ENCODE peak calls at places on chromosome 14, in four cellular contexts. K is fibroblast of lung, H is keratinocyte, X is endothelial cell of umbilical vein. N is an unnamed sample.

GRCh38 chr14:75259510-75259855 is 19.1 kb upstream of the FOS start:
- DNase-seq in K (peak), X (no peak), H (no peak), N (no peak)

GRCh38 chr14:70601162-70601561 is 707 bp upstream of the MED6 start:
- DNase-seq in H (no peak), X (no peak), K (peak), N (peak)

GRCh38 chr14:22830329-22831010 is 783 bp downstream of the MRPL52 start:
- DNase-seq in H (no peak), K (no peak), X (no peak), N (no peak)

GRCh38 chr14:56197150-56197549 is 78.9 kb downstream of the PELI2 start:
- DNase-seq in X (no peak), H (no peak), K (no peak), N (no peak)

GRCh38 chr14:65287264-65288131 is 125.0 kb upstream of the FUT8 start:
- DNase-seq in K (peak), H (no peak), X (peak), N (no peak)

GRCh38 chr14:92659765-92660561 is 88.5 kb downstream of the LGMN start:
- DNase-seq in X (no peak), K (no peak), H (peak), N (peak)

GRCh38 chr14:89067293-89067972 is 243.0 kb downstream of the TTC8 start:
- DNase-seq in K (no peak), X (no peak), H (no peak), N (no peak)

GRCh38 chr14:68214431-68214830 is 394.9 kb downstream of the RAD51B start:
- DNase-seq in H (no peak), K (no peak), X (no peak), N (no peak)

GRCh38 chr14:64671591-64671990 is 32.6 kb upstream of the PLEKHG3 start:
- DNase-seq in H (no peak), K (peak), X (peak), N (peak)

GRCh38 chr14:68231832-68232642 is 412.5 kb downstream of the RAD51B start:
- DNase-seq in H (no peak), X (peak), K (peak), N (peak)

GRCh38 chr14:63287661-63288483 is 30.9 kb downstream of the GPHB5 start:
- DNase-seq in H (peak), X (no peak), K (peak), N (peak)

GRCh38 chr14:74572829-74573360 is 39.1 kb downstream of the LTBP2 start:
- DNase-seq in H (no peak), K (peak), X (peak), N (peak)

GRCh38 chr14:23358553-23359166 is 6.0 kb upstream of the SLC22A17 start:
- DNase-seq in K (no peak), X (no peak), H (no peak), N (no peak)

GRCh38 chr14:65101631-65102440 is 481 bp downstream of the MAX start:
- DNase-seq in K (no peak), H (no peak), X (no peak), N (no peak)

GRCh38 chr14:100285021-100285912 is 21.0 kb downstream of the SLC25A29 start:
- DNase-seq in K (peak), H (no peak), X (peak), N (peak)

GRCh38 chr14:106459971-106460730 is 933.8 kb downstream of the TMEM121 start:
- DNase-seq in X (no peak), H (no peak), K (no peak), N (no peak)
- TF ChIP-seq CTCF in X (no peak), H (no peak), K (no peak), N (no peak)

GRCh38 chr14:103725001-103725682 is 9.5 kb downstream of the ZFYVE21 start:
- DNase-seq in K (no peak), X (no peak), H (no peak), N (no peak)
- H3K4me3 ChIP-seq in K (no peak), X (no peak), H (no peak), N (no peak)

DNA sequence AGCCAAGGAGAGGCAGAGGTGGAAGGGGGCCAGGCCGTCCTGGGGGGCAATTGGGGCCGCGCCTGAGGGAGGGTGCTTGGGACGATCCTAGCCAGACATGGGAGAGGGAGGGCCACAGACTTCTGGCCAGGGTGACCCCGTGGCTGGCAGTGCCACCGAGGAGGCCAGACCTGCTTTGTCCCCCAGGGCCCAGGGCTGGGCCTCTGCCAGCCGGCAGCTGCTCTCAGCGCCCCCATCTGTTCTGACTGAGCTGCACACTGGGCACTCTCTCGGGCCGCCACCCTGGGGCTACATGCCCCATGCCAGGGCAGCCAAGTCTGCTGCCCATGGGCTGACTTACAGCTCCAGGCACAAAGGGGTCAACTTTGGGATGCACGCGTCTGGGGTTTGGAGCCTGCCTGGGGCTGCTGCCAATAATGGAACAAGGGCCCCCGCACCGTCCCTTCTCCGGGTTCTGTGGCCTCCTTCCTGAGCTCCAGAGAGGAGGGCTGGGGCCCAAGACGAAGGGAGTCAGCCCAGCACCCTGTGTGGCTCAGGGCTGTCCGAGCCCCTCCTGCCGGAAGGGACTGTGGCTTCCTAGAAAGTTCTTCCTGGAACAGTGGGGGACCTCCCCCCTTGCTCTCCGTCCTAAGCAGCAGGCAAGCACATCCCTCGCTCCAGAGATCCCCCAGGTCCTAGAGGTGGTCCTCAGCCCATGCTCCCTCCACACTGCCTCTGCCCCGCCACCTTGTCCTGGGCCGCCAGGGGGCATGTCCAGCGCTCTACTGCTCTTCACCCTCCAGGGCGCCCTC is 1.1 kb downstream of the ADSS1 start:
- DNase-seq in H (no peak), X (no peak), K (no peak), N (no peak)
- TF ChIP-seq CTCF in H (peak), X (peak), K (peak), N (peak)

DNA sequence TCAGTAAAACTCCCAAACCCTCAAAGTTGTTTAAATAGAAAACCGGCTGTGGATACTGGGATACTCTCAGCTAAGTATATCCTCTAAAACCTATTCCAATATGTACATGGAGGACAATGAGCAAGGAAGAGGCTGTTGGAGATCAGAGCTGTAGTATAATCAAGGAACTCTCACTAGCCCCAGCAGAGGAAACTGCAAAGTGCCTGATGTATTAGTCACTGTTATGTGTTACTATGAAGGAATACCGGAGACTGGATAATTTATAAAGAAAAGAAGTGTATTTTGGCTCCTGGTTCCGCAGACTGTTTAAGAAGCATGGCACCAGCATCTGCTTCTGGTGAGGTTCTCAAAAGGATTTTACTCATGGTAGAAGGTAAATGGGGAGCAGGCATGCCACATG is 65.6 kb upstream of the RPL10L start:
- DNase-seq in H (no peak), K (peak), X (no peak), N (no peak)
- H3K4me3 ChIP-seq in H (no peak), K (no peak), X (no peak), N (no peak)

GRCh38 chr14:43898709-43899108 is 608.4 kb downstream of the FSCB start:
- DNase-seq in K (no peak), H (no peak), X (no peak), N (no peak)
- TF ChIP-seq CTCF in K (no peak), H (no peak), X (no peak), N (no peak)

GRCh38 chr14:80624581-80624980 is 317.0 kb downstream of the CEP128 start:
- DNase-seq in H (no peak), X (no peak), K (peak), N (no peak)
- H3K4me3 ChIP-seq in H (no peak), X (no peak), K (no peak), N (no peak)

GRCh38 chr14:103196716-103197115 is 73.5 kb downstream of the TNFAIP2 start:
- DNase-seq in X (no peak), H (no peak), K (no peak), N (no peak)

GRCh38 chr14:103195828-103196615 is 72.8 kb downstream of the TNFAIP2 start:
- DNase-seq in X (no peak), K (no peak), H (no peak), N (no peak)

GRCh38 chr14:103199141-103199540 is 75.9 kb downstream of the TNFAIP2 start:
- DNase-seq in X (no peak), K (peak), H (no peak), N (no peak)

GRCh38 chr14:103201801-103202200 is 78.5 kb downstream of the TNFAIP2 start:
- DNase-seq in H (no peak), K (no peak), X (no peak), N (no peak)

GRCh38 chr14:103198429-103199140 is 75.3 kb downstream of the TNFAIP2 start:
- DNase-seq in X (no peak), H (no peak), K (peak), N (peak)
- TF ChIP-seq CTCF in X (no peak), H (no peak), K (no peak), N (no peak)

GRCh38 chr14:86574026-86574777 is 1044.3 kb downstream of the FLRT2 start:
- DNase-seq in X (no peak), H (no peak), K (peak), N (no peak)
- H3K4me3 ChIP-seq in X (no peak), H (no peak), K (no peak), N (no peak)

N was measured in epithelial cell of esophagus.